ENCODE peak calls at places on chromosomes 2 and 18, in seven cellular contexts. M is coronary artery, U is colonic mucosa, A is dorsolateral prefrontal cortex, Z is AG04450, C is tibial nerve, Q is endodermal cell. I is an unnamed sample.

GRCh38 chr2:66255871-66256270 is 179.1 kb upstream of the MEIS1 start:
- DNase-seq in M (no peak), U (no peak), A (no peak), Z (no peak), C (no peak), Q (no peak), I (no peak)

GRCh38 chr18:23365602-23366001 is 87.5 kb upstream of the RIOK3 start:
- DNase-seq in M (no peak), U (no peak), A (no peak), Z (no peak), C (no peak), Q (no peak), I (no peak)

GRCh38 chr2:23593396-23594078 is 208.6 kb downstream of the KLHL29 start:
- DNase-seq in M (no peak), U (no peak), A (no peak), Z (no peak), C (no peak), Q (no peak), I (peak)

GRCh38 chr2:97673187-97673914 is 3.8 kb downstream of the C2orf92 start:
- DNase-seq in M (no peak), U (no peak), A (no peak), Z (no peak), C (no peak), Q (no peak), I (no peak)

GRCh38 chr2:218074031-218074430 is 5.0 kb downstream of the RUFY4 start:
- DNase-seq in M (no peak), U (no peak), A (no peak), Z (no peak), C (no peak), Q (peak), I (no peak)

GRCh38 chr2:220556658-220557057 is 929.2 kb downstream of the SLC4A3 start:
- DNase-seq in M (no peak), U (no peak), A (no peak), Z (no peak), C (no peak), Q (no peak), I (no peak)

GRCh38 chr2:9771481-9772017 is 71.7 kb upstream of the TAF1B start:
- DNase-seq in M (no peak), U (no peak), A (peak), Z (peak), C (no peak), Q (peak), I (no peak)

GRCh38 chr2:99806758-99807157 is 316.9 kb upstream of the REV1 start:
- DNase-seq in M (no peak), U (no peak), A (no peak), Z (peak), C (no peak), Q (no peak), I (no peak)

GRCh38 chr2:231546014-231546413 is 15.8 kb upstream of the NMUR1 start:
- DNase-seq in M (no peak), U (no peak), A (no peak), Z (no peak), C (no peak), Q (no peak), I (no peak)

GRCh38 chr2:102436284-102436683 is 13.3 kb downstream of the IL18RAP start:
- DNase-seq in M (no peak), U (no peak), A (no peak), Z (peak), C (no peak), Q (no peak), I (no peak)

GRCh38 chr2:215951558-215951957 is 61.8 kb downstream of the MREG start:
- DNase-seq in M (no peak), U (no peak), A (no peak), Z (no peak), C (no peak), Q (peak), I (no peak)

GRCh38 chr2:62150597-62151305 is 45.2 kb upstream of the B3GNT2 start:
- DNase-seq in M (no peak), U (no peak), A (no peak), Z (no peak), C (no peak), Q (no peak), I (no peak)

GRCh38 chr18:13537022-13537780 is 189.2 kb downstream of the FAM210A start:
- DNase-seq in M (peak), U (no peak), A (no peak), Z (no peak), C (no peak), Q (peak), I (no peak)

GRCh38 chr2:196169521-196169920 is 1.9 kb downstream of the STK17B start:
- DNase-seq in M (no peak), U (no peak), A (no peak), Z (no peak), C (no peak), Q (no peak), I (no peak)

GRCh38 chr2:5433855-5434254 is 258.3 kb upstream of the SOX11 start:
- DNase-seq in M (no peak), U (no peak), A (no peak), Z (no peak), C (no peak), Q (no peak), I (no peak)

GRCh38 chr18:70931942-70932814 is 643.3 kb downstream of the SOCS6 start:
- DNase-seq in M (no peak), U (no peak), A (no peak), Z (no peak), C (no peak), Q (no peak), I (no peak)

GRCh38 chr2:70639841-70640448 is 86.3 kb upstream of the TGFA start:
- DNase-seq in M (no peak), U (no peak), A (no peak), Z (no peak), C (no peak), Q (no peak), I (no peak)

GRCh38 chr2:118554616-118555015 is 292.8 kb downstream of the EN1 start:
- DNase-seq in M (no peak), U (no peak), A (no peak), Z (no peak), C (no peak), Q (no peak), I (no peak)

GRCh38 chr2:69216535-69217332 is 170.3 kb downstream of the GFPT1 start:
- DNase-seq in M (no peak), U (no peak), A (no peak), Z (no peak), C (no peak), Q (no peak), I (no peak)

GRCh38 chr18:77081387-77081773 is 51.2 kb downstream of the MBP start:
- DNase-seq in M (no peak), U (no peak), A (no peak), Z (peak), C (no peak), Q (no peak), I (no peak)

GRCh38 chr2:195664528-195664927 is 7.5 kb downstream of the SLC39A10 start:
- DNase-seq in M (no peak), U (no peak), A (no peak), Z (no peak), C (no peak), Q (no peak), I (no peak)

GRCh38 chr2:240401308-240401707 is 34.2 kb upstream of the GPC1 start:
- DNase-seq in M (peak), U (no peak), A (no peak), Z (no peak), C (peak), Q (no peak), I (no peak)

GRCh38 chr2:190362894-190363293 is 19.5 kb downstream of the INPP1 start:
- DNase-seq in M (no peak), U (no peak), A (no peak), Z (no peak), C (no peak), Q (no peak), I (no peak)

GRCh38 chr18:10234912-10235439 is 219.5 kb upstream of the APCDD1 start:
- DNase-seq in M (no peak), U (no peak), A (no peak), Z (peak), C (no peak), Q (no peak), I (no peak)

GRCh38 chr2:178412047-178412446 is 38.9 kb downstream of the PRKRA start:
- DNase-seq in M (no peak), U (peak), A (no peak), Z (no peak), C (no peak), Q (no peak), I (no peak)

GRCh38 chr18:22026362-22026761 is 143.0 kb upstream of the GATA6 start:
- DNase-seq in M (no peak), U (no peak), A (no peak), Z (no peak), C (no peak), Q (peak), I (no peak)

GRCh38 chr2:215772634-215773563 is 240.5 kb downstream of the MREG start:
- DNase-seq in M (no peak), U (no peak), A (no peak), Z (no peak), C (no peak), Q (no peak), I (no peak)

GRCh38 chr2:132654968-132655367 is 15.0 kb downstream of the LYPD1 start:
- DNase-seq in M (no peak), U (no peak), A (no peak), Z (no peak), C (no peak), Q (no peak), I (no peak)

GRCh38 chr2:99957724-99958123 is 184.7 kb downstream of the AFF3 start:
- DNase-seq in M (no peak), U (no peak), A (no peak), Z (no peak), C (no peak), Q (no peak), I (no peak)

GRCh38 chr18:32238635-32239268 is 48.9 kb downstream of the MEP1B start:
- DNase-seq in M (no peak), U (no peak), A (no peak), Z (no peak), C (no peak), Q (peak), I (no peak)

GRCh38 chr2:119934319-119934718 is 78.6 kb upstream of the EPB41L5 start:
- DNase-seq in M (no peak), U (no peak), A (no peak), Z (no peak), C (no peak), Q (no peak), I (no peak)

GRCh38 chr18:26865557-26865956 is at the start of gene AQP4:
- DNase-seq in M (no peak), U (no peak), A (peak), Z (no peak), C (no peak), Q (peak), I (no peak)

GRCh38 chr2:52416340-52416739 is 1351.3 kb upstream of the CHAC2 start:
- DNase-seq in M (no peak), U (no peak), A (no peak), Z (no peak), C (no peak), Q (no peak), I (no peak)
- TF ChIP-seq CTCF in M (no peak), U (no peak), A (peak), Z (peak), C (no peak), Q (peak), I (peak)

GRCh38 chr2:159214325-159214865 is 72.1 kb downstream of the WDSUB1 start:
- DNase-seq in M (peak), U (no peak), A (no peak), Z (no peak), C (no peak), Q (peak), I (no peak)

GRCh38 chr2:159208449-159208848 is 78.1 kb downstream of the WDSUB1 start:
- DNase-seq in M (peak), U (no peak), A (no peak), Z (no peak), C (no peak), Q (peak), I (no peak)

GRCh38 chr2:159209341-159210306 is 76.9 kb downstream of the WDSUB1 start:
- DNase-seq in M (peak), U (peak), A (no peak), Z (no peak), C (no peak), Q (peak), I (no peak)

GRCh38 chr2:159213296-159213695 is 73.2 kb downstream of the WDSUB1 start:
- DNase-seq in M (peak), U (peak), A (no peak), Z (no peak), C (no peak), Q (no peak), I (no peak)

GRCh38 chr2:159211447-159212396 is 74.8 kb downstream of the WDSUB1 start:
- DNase-seq in M (peak), U (no peak), A (no peak), Z (no peak), C (no peak), Q (peak), I (no peak)
- TF ChIP-seq CTCF in M (no peak), U (no peak), A (no peak), Z (no peak), C (no peak), Q (peak), I (peak)

GRCh38 chr2:128321784-128322650 is 3.3 kb upstream of the HS6ST1 start:
- DNase-seq in M (peak), U (peak), A (peak), Z (no peak), C (peak), Q (peak), I (peak)
- TF ChIP-seq CTCF in M (peak), U (peak), A (peak), Z (peak), C (peak), Q (peak), I (peak)

DNA sequence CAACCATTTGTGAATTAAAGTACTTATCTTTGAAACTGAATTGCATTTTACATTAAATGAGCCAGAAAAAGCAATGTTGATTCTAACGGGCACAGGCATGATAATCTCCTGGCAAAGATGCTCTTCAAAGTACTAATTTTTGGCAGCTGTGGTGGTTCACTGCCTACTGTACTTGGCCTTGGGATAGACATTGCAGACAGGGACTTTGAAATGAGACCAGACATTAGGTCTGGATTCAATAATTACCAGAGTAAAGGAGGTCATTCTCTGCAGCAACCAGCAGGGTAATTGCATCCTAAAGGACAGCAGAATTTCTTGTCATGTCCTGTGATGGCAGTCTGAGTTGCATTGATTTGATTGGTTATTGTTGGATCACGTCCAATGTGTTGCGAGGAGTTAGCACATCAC is 986.5 kb downstream of the TDRD15 start:
- DNase-seq in M (no peak), U (no peak), A (no peak), Z (no peak), C (no peak), Q (no peak), I (no peak)
- TF ChIP-seq CTCF in M (no peak), U (no peak), A (no peak), Z (no peak), C (no peak), Q (peak), I (no peak)

GRCh38 chr2:143515318-143515717 is 386.1 kb downstream of the ARHGAP15 start:
- DNase-seq in M (no peak), U (no peak), A (no peak), Z (no peak), C (no peak), Q (no peak), I (no peak)

GRCh38 chr2:143514413-143514812 is 385.2 kb downstream of the ARHGAP15 start:
- DNase-seq in M (no peak), U (no peak), A (no peak), Z (no peak), C (no peak), Q (no peak), I (no peak)

DNA sequence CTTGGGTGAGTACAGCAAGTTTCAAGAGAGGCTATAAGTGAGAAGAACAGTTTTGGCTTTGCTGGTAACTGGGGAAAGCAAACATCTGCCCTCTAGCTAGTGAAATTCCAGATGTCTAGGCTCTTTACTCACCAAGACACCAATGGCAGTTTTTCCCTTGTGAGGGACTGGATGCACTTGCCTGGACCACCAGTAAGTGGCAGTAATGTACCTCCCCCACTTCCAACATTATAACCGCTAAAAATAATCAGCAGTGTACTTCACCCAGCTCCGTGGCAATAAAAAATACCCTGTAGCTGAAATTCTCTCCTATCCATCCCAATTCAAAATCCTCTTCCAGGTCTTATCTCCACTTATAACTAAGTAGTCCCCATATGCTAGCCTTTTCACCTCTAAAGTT is 383.9 kb downstream of the ARHGAP15 start:
- DNase-seq in M (no peak), U (no peak), A (peak), Z (peak), C (no peak), Q (peak), I (no peak)
- TF ChIP-seq CTCF in M (peak), U (peak), A (peak), Z (peak), C (peak), Q (peak), I (peak)

GRCh38 chr2:64329848-64330247 is 124.1 kb upstream of the LGALSL start:
- DNase-seq in M (no peak), U (peak), A (no peak), Z (no peak), C (no peak), Q (no peak), I (no peak)

GRCh38 chr2:64331846-64332245 is 122.1 kb upstream of the LGALSL start:
- DNase-seq in M (no peak), U (no peak), A (no peak), Z (no peak), C (no peak), Q (no peak), I (no peak)

GRCh38 chr2:64331430-64331700 is 122.6 kb upstream of the LGALSL start:
- DNase-seq in M (no peak), U (no peak), A (no peak), Z (no peak), C (no peak), Q (peak), I (no peak)

GRCh38 chr2:64330281-64330680 is 123.7 kb upstream of the LGALSL start:
- DNase-seq in M (no peak), U (no peak), A (no peak), Z (no peak), C (no peak), Q (no peak), I (no peak)

GRCh38 chr2:64330691-64331429 is 123.1 kb upstream of the LGALSL start:
- DNase-seq in M (peak), U (peak), A (peak), Z (peak), C (peak), Q (peak), I (no peak)
- TF ChIP-seq CTCF in M (peak), U (peak), A (peak), Z (peak), C (peak), Q (peak), I (peak)

DNA sequence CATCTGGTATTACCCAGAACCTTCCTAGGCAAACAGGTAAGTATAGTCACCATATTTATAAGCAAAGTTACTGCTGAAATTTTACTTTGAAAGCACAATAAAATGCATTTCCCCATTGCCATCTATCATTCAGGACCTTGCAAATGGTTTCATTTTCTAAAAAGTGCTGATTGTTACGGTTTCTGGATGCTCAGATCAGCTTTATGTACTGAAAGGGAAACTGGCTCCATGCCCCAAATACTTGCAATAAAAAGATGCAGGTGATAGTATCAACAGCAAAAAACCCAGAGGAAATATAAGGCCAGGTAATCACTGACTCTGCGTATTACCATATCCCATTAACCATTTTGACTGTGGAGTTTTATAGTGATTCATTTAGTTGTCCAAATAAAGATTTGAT is 1150.7 kb upstream of the CRIM1 start:
- DNase-seq in M (no peak), U (no peak), A (no peak), Z (no peak), C (no peak), Q (no peak), I (no peak)
- TF ChIP-seq CTCF in M (no peak), U (no peak), A (no peak), Z (no peak), C (no peak), Q (no peak), I (no peak)

DNA sequence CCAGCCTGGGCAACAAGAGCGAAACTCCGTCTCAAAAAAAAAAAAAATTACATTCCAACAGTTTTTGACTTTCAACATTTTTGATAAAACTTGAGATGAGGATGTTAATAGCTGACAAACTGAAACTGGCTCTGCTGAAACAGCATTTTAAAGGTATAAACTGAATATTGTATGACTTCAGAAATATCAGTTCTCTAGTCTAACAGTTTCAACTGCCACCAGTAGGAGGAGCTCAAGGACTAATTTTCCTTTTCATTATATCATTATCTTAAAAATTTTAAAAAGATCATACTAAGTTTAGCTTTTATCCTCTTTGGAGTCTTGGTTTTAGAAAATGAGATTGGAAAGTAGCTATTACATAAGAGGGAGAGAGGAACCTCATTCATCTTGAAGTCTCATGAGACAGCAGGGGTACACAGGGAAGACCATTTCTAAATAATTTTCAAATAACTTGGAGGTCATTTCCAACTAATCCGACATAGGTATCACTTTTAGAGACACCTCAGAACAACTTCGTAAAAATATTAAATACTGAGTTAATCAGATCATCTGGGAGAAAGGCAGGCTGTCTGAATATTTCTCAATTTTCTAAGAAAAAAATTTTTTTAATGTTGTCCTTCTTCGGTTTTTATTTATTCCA is 37.6 kb upstream of the MCM6 start:
- DNase-seq in M (no peak), U (peak), A (no peak), Z (no peak), C (no peak), Q (no peak), I (no peak)
- TF ChIP-seq CTCF in M (peak), U (peak), A (peak), Z (peak), C (peak), Q (peak), I (peak)